ENCODE peak calls at places on chromosomes 4 and X, in six cellular contexts. B is heart left ventricle, E is GM12892, G is suprapubic skin, H is prostate gland, P is A549. M is an unnamed sample.
A peak's percentile ranks its signal among the peaks of the same experiment; 100 is the strongest.

GRCh38 chrX:110941906-110942305 is 146.3 kb upstream of the CHRDL1 start:
- DNase-seq in H (peak; percentile 36), E (no peak), P (no peak), B (no peak), G (no peak), M (no peak)

GRCh38 chr4:81165853-81166430 is 49.1 kb downstream of the PRKG2 start:
- DNase-seq in P (no peak), H (no peak), G (peak; percentile 81), E (no peak), B (no peak), M (no peak)

GRCh38 chrX:19592952-19593351 is 77.6 kb upstream of the MAP3K15 start:
- DNase-seq in B (no peak), H (no peak), P (no peak), E (no peak), G (no peak), M (no peak)

GRCh38 chrX:136310411-136310810 is 9.6 kb downstream of the ADGRG4 start:
- DNase-seq in B (no peak), E (no peak), H (no peak), P (peak; percentile 2), G (no peak), M (peak; percentile 33)

GRCh38 chr4:107603430-107603829 is 116.6 kb downstream of the PAPSS1 start:
- DNase-seq in B (no peak), P (no peak), E (no peak), H (peak; percentile 71), G (no peak), M (no peak)

GRCh38 chrX:150364347-150365050 is 1.4 kb downstream of the MAMLD1 start:
- DNase-seq in G (no peak), B (no peak), P (peak; percentile 21), E (no peak), H (no peak), M (no peak)

GRCh38 chrX:107360788-107361360 is 88.6 kb upstream of the FRMPD3 start:
- DNase-seq in B (no peak), P (no peak), G (no peak), H (peak; percentile 3), E (no peak), M (no peak)

GRCh38 chr4:105232374-105232773 is 85.7 kb downstream of the TET2 start:
- DNase-seq in B (no peak), E (no peak), G (no peak), H (no peak), P (no peak), M (no peak)

GRCh38 chr4:183532823-183533222 is 28.0 kb downstream of the ING2 start:
- DNase-seq in H (no peak), P (no peak), B (no peak), G (no peak), E (no peak), M (no peak)

GRCh38 chr4:1583051-1583785 is 100.9 kb downstream of the FAM53A start:
- DNase-seq in P (no peak), G (no peak), E (no peak), H (no peak), B (peak; percentile 38), M (no peak)

DNA sequence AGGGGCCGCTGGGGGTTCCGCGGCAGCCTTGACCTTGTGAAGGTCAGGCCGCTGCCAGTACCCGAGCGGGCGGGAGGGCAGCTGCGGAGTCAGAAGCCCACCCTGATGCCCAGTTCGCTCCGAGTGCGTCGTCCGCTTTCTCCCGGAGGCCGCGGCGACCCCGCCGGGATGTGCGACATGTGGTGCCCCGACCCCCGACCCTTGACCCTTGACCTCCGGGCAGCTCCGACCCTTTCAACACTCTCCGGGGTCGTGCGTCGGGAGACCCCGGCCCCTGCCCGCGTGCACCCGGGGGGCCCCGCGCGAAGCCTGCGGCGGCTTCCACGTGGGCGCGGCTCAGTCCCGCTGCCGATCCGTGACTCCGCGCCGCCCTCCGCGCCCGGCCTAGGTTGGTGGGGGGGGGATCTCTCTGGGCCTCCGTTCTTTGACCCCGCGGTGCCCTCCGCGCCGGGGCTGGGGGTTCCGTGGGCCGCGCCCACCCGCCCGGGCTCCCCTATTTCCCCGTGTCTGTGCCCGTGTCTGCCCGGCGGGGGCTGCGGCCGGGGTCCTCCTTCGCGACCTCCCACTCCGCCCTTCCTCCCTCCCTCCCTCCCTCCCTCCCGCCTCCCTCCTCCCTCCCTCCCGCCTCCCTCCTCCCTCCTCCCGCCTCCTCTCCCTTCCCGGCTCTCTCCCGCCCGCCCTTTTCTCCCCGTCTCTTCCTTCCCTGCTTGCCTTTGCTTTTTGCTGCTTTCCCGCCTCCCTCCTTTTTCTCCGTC is 640 bp upstream of the SLC25A6 start:
- DNase-seq in H (peak; percentile 65), G (no peak), P (peak; percentile 83), B (no peak), E (peak; percentile 58), M (no peak)
- TF ChIP-seq POLR2A in H (no peak), G (no peak), P (no peak), B (no peak), E (peak; percentile 82), M (peak; percentile 41)

GRCh38 chr4:77819836-77820679 is 890 bp upstream of the CNOT6L start:
- DNase-seq in H (peak; percentile 95), G (peak; percentile 97), B (peak; percentile 96), P (peak; percentile 82), E (peak; percentile 67), M (peak; percentile 51)
- TF ChIP-seq POLR2A in H (peak; percentile 97), G (no peak), B (peak; percentile 93), P (peak; percentile 46), E (peak; percentile 65), M (no peak)

DNA sequence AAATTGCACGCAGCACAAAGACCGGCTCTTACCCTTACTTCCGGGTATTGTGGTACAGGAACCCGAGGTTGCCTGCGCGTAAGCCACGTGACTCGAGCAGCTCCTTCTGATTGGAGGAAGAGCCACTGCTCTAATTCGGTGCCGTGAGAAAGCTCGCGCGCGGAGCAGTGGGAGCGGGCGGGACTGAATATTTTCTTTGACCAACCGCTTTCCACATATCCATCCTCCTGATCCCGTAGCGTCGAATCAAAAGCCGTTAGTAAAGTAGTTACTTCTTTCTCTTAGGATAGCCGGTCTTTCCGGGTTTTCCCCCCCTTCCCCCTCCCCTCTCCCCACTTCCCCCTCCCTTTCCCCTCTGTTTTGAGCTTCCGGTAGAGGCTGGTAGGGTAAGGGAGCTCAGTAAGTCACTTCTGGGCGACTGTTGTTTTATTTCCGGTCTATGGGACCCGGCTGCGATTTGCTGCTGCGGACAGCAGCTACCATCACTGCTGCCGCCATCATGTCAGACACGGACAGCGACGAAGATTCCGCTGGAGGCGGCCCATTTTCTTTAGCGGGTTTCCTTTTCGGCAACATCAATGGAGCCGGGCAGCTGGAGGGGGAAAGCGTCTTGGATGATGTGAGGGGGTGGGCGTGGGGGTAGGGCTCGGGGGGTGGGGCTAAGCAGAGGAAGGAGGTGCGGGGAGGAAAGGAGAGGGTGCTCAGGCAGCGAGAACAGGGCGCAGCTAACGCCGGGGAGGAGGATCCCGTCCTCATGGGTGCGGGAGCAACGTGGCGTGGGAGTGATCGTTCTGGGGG is at the start of gene TAF1:
- DNase-seq in H (peak; percentile 92), P (peak; percentile 98), B (peak; percentile 93), G (peak; percentile 95), E (peak; percentile 66), M (peak; percentile 86)
- TF ChIP-seq POLR2A in H (no peak), P (peak; percentile 82), B (peak; percentile 54), G (no peak), E (peak; percentile 74), M (peak; percentile 63)

GRCh38 chr4:156972370-156972980 is 876 bp upstream of the PDGFC start:
- DNase-seq in H (no peak), E (no peak), G (no peak), B (no peak), P (no peak), M (no peak)

GRCh38 chr4:156974264-156974663 is 2.7 kb upstream of the PDGFC start:
- DNase-seq in G (no peak), E (no peak), P (no peak), H (no peak), B (no peak), M (no peak)

GRCh38 chr4:156970501-156971167 is 965 bp downstream of the PDGFC start:
- DNase-seq in G (peak; percentile 88), B (peak; percentile 80), P (peak; percentile 53), E (no peak), H (peak; percentile 50), M (no peak)

GRCh38 chr4:156971168-156971601 is 414 bp downstream of the PDGFC start:
- DNase-seq in B (no peak), H (peak; percentile 44), E (peak; percentile 8), G (no peak), P (no peak), M (no peak)

GRCh38 chr4:156971623-156972369 is at the start of gene PDGFC:
- DNase-seq in G (peak; percentile 87), H (peak; percentile 62), B (peak; percentile 88), E (peak; percentile 5), P (peak; percentile 57), M (peak; percentile 45)
- TF ChIP-seq POLR2A in G (no peak), H (peak; percentile 47), B (peak; percentile 38), E (no peak), P (no peak), M (no peak)

GRCh38 chrX:91434351-91435168 is at the start of gene PABPC5:
- DNase-seq in G (peak; percentile 89), H (peak; percentile 33), B (peak; percentile 80), P (peak; percentile 35), E (no peak), M (no peak)
- TF ChIP-seq POLR2A in G (no peak), H (no peak), B (peak; percentile 34), P (no peak), E (no peak), M (no peak)

M was measured in H54.